ENCODE peak calls at places on chromosomes 5 and 9, in five cellular contexts. P, T, V, K and O are unnamed samples.

GRCh38 chr5:151742870-151743294 is 15.5 kb downstream of the ATOX1 start:
- DNase-seq in P (peak; percentile 35), T (no peak), V (no peak), K (no peak), O (no peak)

GRCh38 chr5:5165541-5166002 is 25.4 kb downstream of the ADAMTS16 start:
- DNase-seq in P (no peak), T (no peak), V (no peak), K (no peak), O (no peak)

GRCh38 chr5:42629284-42629683 is 127.3 kb upstream of the CCDC152 start:
- DNase-seq in P (no peak), T (no peak), V (no peak), K (no peak), O (no peak)

GRCh38 chr5:158153508-158153907 is 294.6 kb upstream of the CLINT1 start:
- DNase-seq in P (no peak), T (no peak), V (no peak), K (no peak), O (no peak)

GRCh38 chr9:38732849-38733248 is 12.9 kb upstream of the FAM240B start:
- DNase-seq in P (no peak), T (no peak), V (no peak), K (no peak), O (no peak)

GRCh38 chr9:35729700-35730485 is 2.1 kb downstream of the TLN1 start:
- DNase-seq in P (peak; percentile 19), T (no peak), V (no peak), K (peak; percentile 76), O (no peak)

GRCh38 chr5:78511116-78511906 is 137.3 kb downstream of the LHFPL2 start:
- DNase-seq in P (no peak), T (no peak), V (no peak), K (no peak), O (no peak)

GRCh38 chr9:131728961-131729360 is 10.9 kb downstream of the RAPGEF1 start:
- DNase-seq in P (no peak), T (peak; percentile 62), V (no peak), K (no peak), O (no peak)

GRCh38 chr5:55159763-55160492 is at the start of gene GPX8:
- DNase-seq in P (peak; percentile 41), T (no peak), V (no peak), K (no peak), O (peak; percentile 31)

GRCh38 chr5:34728236-34728635 is 72.1 kb downstream of the RAI14 start:
- DNase-seq in P (no peak), T (no peak), V (no peak), K (no peak), O (no peak)

GRCh38 chr5:139669681-139670368 is 21.7 kb downstream of the CXXC5 start:
- DNase-seq in P (no peak), T (no peak), V (peak; percentile 63), K (peak; percentile 64), O (peak; percentile 75)

GRCh38 chr9:69030851-69031645 is 4.5 kb upstream of the FXN start:
- DNase-seq in P (no peak), T (no peak), V (no peak), K (no peak), O (no peak)

GRCh38 chr9:131441441-131441840 is 47.6 kb downstream of the PRRC2B start:
- DNase-seq in P (no peak), T (no peak), V (peak; percentile 49), K (no peak), O (no peak)

GRCh38 chr5:72525816-72526215 is 18.6 kb upstream of the ZNF366 start:
- DNase-seq in P (no peak), T (no peak), V (no peak), K (no peak), O (no peak)

GRCh38 chr5:167968784-167969183 is 322.7 kb upstream of the WWC1 start:
- DNase-seq in P (no peak), T (no peak), V (no peak), K (no peak), O (no peak)

GRCh38 chr9:109411818-109412352 is 86.2 kb downstream of the PTPN3 start:
- DNase-seq in P (no peak), T (peak; percentile 43), V (peak; percentile 61), K (no peak), O (peak; percentile 64)

GRCh38 chr9:100443781-100444768 is 17.1 kb downstream of the MSANTD3 start:
- DNase-seq in P (no peak), T (no peak), V (no peak), K (no peak), O (no peak)

DNA sequence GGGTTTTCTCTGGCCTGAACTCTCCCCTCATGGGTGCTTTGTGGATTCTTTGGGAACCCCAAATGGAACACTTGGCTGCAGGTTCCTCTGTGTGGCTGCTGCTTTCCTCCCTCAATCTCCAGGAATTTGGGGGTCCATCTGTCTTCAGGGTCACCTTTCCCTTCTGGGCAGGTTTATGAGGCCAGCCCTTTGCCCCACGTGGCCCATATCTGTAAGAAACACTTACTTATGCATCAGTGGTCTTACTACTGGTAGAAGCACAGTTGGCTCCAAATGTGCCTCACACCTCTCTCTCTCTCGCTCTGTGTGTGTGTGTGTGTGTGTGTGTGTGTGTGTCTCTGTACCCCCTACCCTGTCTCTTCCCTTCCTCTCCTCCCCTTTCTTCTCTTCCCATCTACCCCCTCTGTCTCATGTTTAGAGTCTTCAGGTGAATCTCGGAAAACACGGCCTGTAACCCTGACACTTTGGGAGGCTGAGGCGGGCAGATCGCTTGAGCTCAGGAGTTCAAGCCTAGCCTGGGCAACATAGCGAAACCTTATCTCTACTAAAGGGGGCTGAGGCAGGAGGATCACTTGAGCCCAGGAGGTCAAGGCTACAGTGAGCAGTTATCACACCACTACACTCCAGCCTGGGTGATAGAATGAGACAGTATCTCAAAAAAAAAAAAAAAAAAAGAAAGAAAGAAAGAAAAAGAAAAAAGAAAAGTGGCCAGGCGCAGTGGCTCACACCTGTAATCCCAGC is 26.8 kb downstream of the C5orf15 start:
- DNase-seq in P (no peak), T (no peak), V (no peak), K (no peak), O (no peak)
- TF ChIP-seq CTCF in P (no peak), T (no peak), V (no peak), K (no peak), O (no peak)

GRCh38 chr9:98118640-98119601 is at the start of gene TRIM14:
- DNase-seq in P (peak; percentile 75), T (peak; percentile 81), V (peak; percentile 84), K (peak; percentile 66), O (peak; percentile 88)
- TF ChIP-seq CTCF in P (no peak), T (peak; percentile 34), V (peak; percentile 32), K (no peak), O (peak; percentile 32)

GRCh38 chr5:123036391-123037103 is at the start of gene PPIC:
- DNase-seq in P (peak; percentile 95), T (peak; percentile 30), V (peak; percentile 54), K (peak; percentile 94), O (peak; percentile 60)

GRCh38 chr5:123035320-123035949 is 1.1 kb downstream of the PPIC start:
- DNase-seq in P (peak; percentile 72), T (peak; percentile 32), V (peak; percentile 29), K (peak; percentile 69), O (peak; percentile 35)

GRCh38 chr5:123037104-123037418 is 536 bp upstream of the PPIC start:
- DNase-seq in P (no peak), T (no peak), V (no peak), K (no peak), O (no peak)

GRCh38 chr5:123033157-123033671 is 3.3 kb downstream of the PPIC start:
- DNase-seq in P (no peak), T (no peak), V (no peak), K (no peak), O (no peak)

GRCh38 chr5:123035950-123036390 is 555 bp downstream of the PPIC start:
- DNase-seq in P (peak; percentile 57), T (peak; percentile 16), V (peak; percentile 42), K (peak; percentile 71), O (peak; percentile 50)
- TF ChIP-seq CTCF in P (no peak), T (no peak), V (no peak), K (no peak), O (no peak)

GRCh38 chr9:17906204-17906840 is 327.5 kb downstream of the SH3GL2 start:
- DNase-seq in P (no peak), T (peak; percentile 9), V (peak; percentile 11), K (peak; percentile 23), O (peak; percentile 9)
- TF ChIP-seq CTCF in P (no peak), T (no peak), V (no peak), K (no peak), O (no peak)

GRCh38 chr5:172123269-172123692 is 64.7 kb downstream of the STK10 start:
- DNase-seq in P (no peak), T (no peak), V (no peak), K (peak; percentile 88), O (no peak)
- TF ChIP-seq CTCF in P (no peak), T (no peak), V (no peak), K (peak; percentile 29), O (no peak)

DNA sequence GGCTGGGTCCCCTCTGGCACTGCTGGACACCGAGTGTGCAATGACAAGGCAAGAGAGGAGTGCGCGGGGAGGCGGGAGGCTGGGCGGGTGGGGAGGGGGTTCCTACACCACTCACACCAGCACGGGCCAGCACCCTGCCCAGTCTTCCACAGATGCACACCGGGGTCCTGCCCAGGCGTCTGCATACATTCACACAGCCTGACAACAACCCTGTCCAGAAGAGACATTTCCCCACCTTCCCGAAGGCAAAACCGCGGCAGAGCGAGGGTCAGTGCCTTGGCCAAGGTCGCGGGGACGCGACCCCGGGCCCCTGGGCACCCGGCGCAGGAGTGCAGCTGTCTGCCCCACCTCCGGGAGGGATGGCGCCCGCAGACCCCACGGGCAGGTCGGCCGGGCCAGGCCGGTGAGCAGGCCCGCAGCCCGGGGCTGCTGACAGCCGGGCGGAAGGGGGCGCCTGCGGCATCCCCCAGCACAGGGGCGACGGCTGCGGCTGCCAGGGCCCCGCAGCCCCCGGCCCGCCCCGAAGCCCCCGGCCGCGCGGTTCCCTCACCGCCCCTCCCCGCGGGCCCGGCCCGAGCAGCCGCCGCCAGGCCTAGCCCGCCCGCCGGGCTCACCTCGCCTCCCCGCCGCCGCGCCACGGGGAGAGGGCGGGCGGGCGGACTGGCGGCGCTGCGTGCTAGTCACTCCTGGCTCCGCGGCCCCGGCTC is 496 bp downstream of the MAPK9 start:
- DNase-seq in P (peak; percentile 53), T (peak; percentile 52), V (peak; percentile 60), K (no peak), O (peak; percentile 70)
- TF ChIP-seq CTCF in P (no peak), T (no peak), V (peak; percentile 41), K (no peak), O (peak; percentile 46)